ENCODE peak calls at places on chromosomes 16 and 17, in six cellular contexts. O is HCT116; C is fibroblast of pulmonary artery; E is stimulated activated naive CD8-positive, alpha-beta T cell treated with anti-CD3 and anti-CD28 coated beads, Interleukin-15, Interleukin-2, amounts not matched to agents 100 U/mL and 50 U/mL, for 24 hours; A is activated naive CD4-positive, alpha-beta T cell treated with anti-CD3 and anti-CD28 coated beads, Interleukin-2, amount 50 U/mL, for 72 hours; F is CD4-positive, alpha-beta T cell. P is an unnamed sample.

GRCh38 chr16:23534868-23535860 is 22.0 kb downstream of the EARS2 start:
- DNase-seq in A (no peak), E (no peak), O (no peak), F (no peak), C (no peak), P (peak)

GRCh38 chr16:11010576-11011221 is 66.3 kb downstream of the CLEC16A start:
- DNase-seq in C (no peak), F (no peak), E (no peak), A (no peak), O (no peak), P (no peak)

GRCh38 chr17:16945513-16946201 is 26.3 kb downstream of the TNFRSF13B start:
- DNase-seq in F (no peak), O (peak), A (no peak), E (no peak), C (no peak), P (no peak)

GRCh38 chr17:40553694-40554534 is 11.4 kb downstream of the CCR7 start:
- DNase-seq in E (peak), C (peak), A (no peak), O (no peak), F (no peak), P (no peak)

GRCh38 chr17:79917902-79918484 is 78.8 kb upstream of the CBX4 start:
- DNase-seq in F (peak), A (no peak), E (no peak), C (no peak), O (no peak), P (no peak)

GRCh38 chr17:39139137-39139516 is 12.3 kb downstream of the PLXDC1 start:
- DNase-seq in A (no peak), F (no peak), O (no peak), E (no peak), C (peak), P (no peak)

GRCh38 chr16:84898447-84898846 is 78.7 kb downstream of the CRISPLD2 start:
- DNase-seq in F (no peak), O (no peak), A (no peak), E (no peak), C (no peak), P (no peak)

GRCh38 chr16:81448154-81449131 is 3.8 kb downstream of the CMIP start:
- DNase-seq in C (no peak), O (no peak), E (no peak), F (no peak), A (no peak), P (no peak)

GRCh38 chr17:34146440-34147043 is 108.5 kb upstream of the CCL2 start:
- DNase-seq in C (no peak), F (peak), E (peak), O (no peak), A (peak), P (peak)

GRCh38 chr17:49546546-49547535 is 28.8 kb upstream of the NXPH3 start:
- DNase-seq in C (no peak), E (no peak), A (no peak), O (no peak), F (no peak), P (no peak)

GRCh38 chr17:29326414-29326813 is 32.5 kb upstream of the NUFIP2 start:
- DNase-seq in F (no peak), O (no peak), E (no peak), C (no peak), A (no peak), P (no peak)

GRCh38 chr16:15548482-15548891 is 94.5 kb downstream of the MARF1 start:
- DNase-seq in E (no peak), F (no peak), C (no peak), A (no peak), O (no peak), P (no peak)

GRCh38 chr16:2855536-2855935 is 2.4 kb downstream of the PRSS22 start:
- DNase-seq in O (no peak), F (no peak), C (no peak), E (no peak), A (no peak), P (no peak)

GRCh38 chr17:17232303-17232621 is 4.7 kb downstream of the FLCN start:
- DNase-seq in C (no peak), E (no peak), A (no peak), F (no peak), O (no peak), P (no peak)

GRCh38 chr17:58312021-58312630 is 16.5 kb downstream of the TSPOAP1 start:
- DNase-seq in A (no peak), F (no peak), O (no peak), E (no peak), C (no peak), P (no peak)

GRCh38 chr17:44187131-44187899 is 543 bp downstream of the TMUB2 start:
- DNase-seq in F (peak), A (no peak), O (no peak), E (no peak), C (peak), P (no peak)

GRCh38 chr17:38451840-38452529 is 23.7 kb downstream of the ARHGAP23 start:
- DNase-seq in E (no peak), F (no peak), C (peak), O (no peak), A (no peak), P (no peak)

GRCh38 chr17:34582185-34582900 is 3.0 kb downstream of the TMEM132E start:
- DNase-seq in A (no peak), O (no peak), C (no peak), F (no peak), E (no peak), P (peak)

GRCh38 chr16:71214771-71215381 is 15.6 kb downstream of the HYDIN start:
- DNase-seq in C (peak), O (peak), E (no peak), A (no peak), F (no peak), P (peak)

GRCh38 chr16:82609140-82609539 is 17.6 kb upstream of the CDH13 start:
- DNase-seq in C (no peak), F (no peak), E (no peak), A (no peak), O (no peak), P (peak)

GRCh38 chr17:31467502-31468256 is 76.2 kb downstream of the RAB11FIP4 start:
- DNase-seq in F (no peak), O (no peak), A (no peak), E (no peak), C (no peak), P (peak)

GRCh38 chr16:3528406-3528805 is 27.6 kb downstream of the CLUAP1 start:
- DNase-seq in A (no peak), C (no peak), E (no peak), F (no peak), O (no peak), P (no peak)

GRCh38 chr17:16449121-16449570 is 33.8 kb downstream of the TRPV2 start:
- DNase-seq in C (no peak), E (no peak), O (no peak), A (no peak), F (no peak), P (no peak)

GRCh38 chr16:47574091-47575054 is 113.2 kb downstream of the PHKB start:
- DNase-seq in C (peak), A (peak), O (no peak), E (peak), F (no peak), P (no peak)

GRCh38 chr16:27346818-27347217 is 33.0 kb downstream of the IL4R start:
- DNase-seq in O (no peak), F (no peak), A (no peak), E (no peak), C (no peak), P (no peak)

GRCh38 chr17:79798296-79799173 is 1.7 kb upstream of the CBX8 start:
- DNase-seq in C (no peak), A (peak), O (no peak), E (no peak), F (no peak), P (no peak)

GRCh38 chr17:61458000-61458399 is 5.8 kb downstream of the TBX4 start:
- DNase-seq in F (no peak), O (no peak), E (no peak), C (no peak), A (no peak), P (no peak)

GRCh38 chr17:74770498-74771318 is 5.4 kb downstream of the NAT9 start:
- DNase-seq in E (peak), C (peak), A (peak), F (peak), O (peak), P (peak)

GRCh38 chr16:25692734-25693508 is 1.2 kb downstream of the HS3ST4 start:
- DNase-seq in E (no peak), F (no peak), O (no peak), A (no peak), C (no peak), P (no peak)

GRCh38 chr17:68328676-68329075 is 37.4 kb downstream of the ARSG start:
- DNase-seq in C (no peak), E (no peak), A (no peak), O (no peak), F (no peak), P (no peak)

GRCh38 chr16:87353613-87354012 is 30.0 kb downstream of the FBXO31 start:
- DNase-seq in E (no peak), C (no peak), O (no peak), F (no peak), A (no peak), P (no peak)

GRCh38 chr17:34578016-34578415 is 1.4 kb upstream of the TMEM132E start:
- DNase-seq in O (no peak), A (no peak), E (no peak), F (no peak), C (no peak), P (no peak)

GRCh38 chr16:1333149-1333812 is at the start of gene BAIAP3:
- DNase-seq in F (peak), O (no peak), C (peak), A (peak), E (peak), P (no peak)

GRCh38 chr17:43558805-43559160 is 12.6 kb upstream of the ETV4 start:
- DNase-seq in F (no peak), C (no peak), O (no peak), A (no peak), E (no peak), P (no peak)

GRCh38 chr17:78127240-78127887 is 1.2 kb downstream of the TMC6 start:
- DNase-seq in O (no peak), C (no peak), A (peak), F (peak), E (peak), P (no peak)

GRCh38 chr16:46901709-46902108 is 17.5 kb downstream of the GPT2 start:
- DNase-seq in F (no peak), O (no peak), C (no peak), A (no peak), E (no peak), P (no peak)

GRCh38 chr17:19335951-19336631 is 26.4 kb downstream of the B9D1 start:
- DNase-seq in O (no peak), F (no peak), C (no peak), E (no peak), A (no peak), P (no peak)

GRCh38 chr16:74888888-74889287 is 96.0 kb downstream of the WDR59 start:
- DNase-seq in E (no peak), F (no peak), C (no peak), A (no peak), O (no peak), P (no peak)